ENCODE peak calls at places on chromosomes 12 and 14, in five cellular contexts. One of them, this sample, is unnamed.

GRCh38 chr12:10372534-10372931 is 17.3 kb downstream of the KLRK1 start:
- DNase-seq in neuronal stem cell: no peak
- DNase-seq in mesendoderm: no peak
- DNase-seq in mesenchymal stem cell: no peak
- DNase-seq in IMR-90: no peak
- DNase-seq in this sample: no peak

GRCh38 chr14:64730061-64730440 is 25.8 kb downstream of the PLEKHG3 start:
- DNase-seq in neuronal stem cell: no peak
- DNase-seq in mesendoderm: no peak
- DNase-seq in mesenchymal stem cell: no peak
- DNase-seq in IMR-90: no peak
- DNase-seq in this sample: no peak

GRCh38 chr14:84961637-84962036 is 568.3 kb upstream of the FLRT2 start:
- DNase-seq in neuronal stem cell: peak
- DNase-seq in mesendoderm: no peak
- DNase-seq in mesenchymal stem cell: peak
- DNase-seq in IMR-90: no peak
- DNase-seq in this sample: no peak

GRCh38 chr12:132362966-132363660 is 33.7 kb upstream of the GALNT9 start:
- DNase-seq in neuronal stem cell: no peak
- DNase-seq in mesendoderm: no peak
- DNase-seq in mesenchymal stem cell: no peak
- DNase-seq in IMR-90: no peak
- DNase-seq in this sample: no peak

GRCh38 chr12:104454997-104455396 is 1.8 kb upstream of the CHST11 start:
- DNase-seq in neuronal stem cell: no peak
- DNase-seq in mesendoderm: no peak
- DNase-seq in mesenchymal stem cell: peak
- DNase-seq in IMR-90: peak
- DNase-seq in this sample: peak

GRCh38 chr14:50397461-50398196 is 948 bp upstream of the CDKL1 start:
- DNase-seq in neuronal stem cell: no peak
- DNase-seq in mesendoderm: no peak
- DNase-seq in mesenchymal stem cell: no peak
- DNase-seq in IMR-90: no peak
- DNase-seq in this sample: peak

GRCh38 chr12:56574210-56574609 is 52.6 kb downstream of the RBMS2 start:
- DNase-seq in neuronal stem cell: no peak
- DNase-seq in mesendoderm: no peak
- DNase-seq in mesenchymal stem cell: no peak
- DNase-seq in IMR-90: peak
- DNase-seq in this sample: no peak

GRCh38 chr12:10982244-10982643 is 4.5 kb downstream of the TAS2R50 start:
- DNase-seq in neuronal stem cell: no peak
- DNase-seq in mesendoderm: no peak
- DNase-seq in mesenchymal stem cell: no peak
- DNase-seq in IMR-90: no peak
- DNase-seq in this sample: no peak

GRCh38 chr12:121634836-121635235 is 8.5 kb downstream of the ORAI1 start:
- DNase-seq in neuronal stem cell: no peak
- DNase-seq in mesendoderm: peak
- DNase-seq in mesenchymal stem cell: no peak
- DNase-seq in IMR-90: no peak
- DNase-seq in this sample: no peak

GRCh38 chr12:81644503-81644902 is 114.6 kb downstream of the PPFIA2 start:
- DNase-seq in neuronal stem cell: peak
- DNase-seq in mesendoderm: peak
- DNase-seq in mesenchymal stem cell: peak
- DNase-seq in IMR-90: peak
- DNase-seq in this sample: no peak

GRCh38 chr12:117002040-117002832 is 91.5 kb downstream of the FBXW8 start:
- DNase-seq in neuronal stem cell: no peak
- DNase-seq in mesendoderm: no peak
- DNase-seq in mesenchymal stem cell: no peak
- DNase-seq in IMR-90: peak
- DNase-seq in this sample: no peak

GRCh38 chr12:79710707-79711483 is 20.1 kb upstream of the PAWR start:
- DNase-seq in neuronal stem cell: no peak
- DNase-seq in mesendoderm: no peak
- DNase-seq in mesenchymal stem cell: no peak
- DNase-seq in IMR-90: no peak
- DNase-seq in this sample: no peak

GRCh38 chr12:11746024-11746771 is 96.7 kb downstream of the ETV6 start:
- DNase-seq in neuronal stem cell: no peak
- DNase-seq in mesendoderm: peak
- DNase-seq in mesenchymal stem cell: peak
- DNase-seq in IMR-90: peak
- DNase-seq in this sample: peak

GRCh38 chr14:66495214-66496098 is 9.3 kb downstream of the CCDC196 start:
- DNase-seq in neuronal stem cell: peak
- DNase-seq in mesendoderm: peak
- DNase-seq in mesenchymal stem cell: peak
- DNase-seq in IMR-90: peak
- DNase-seq in this sample: no peak

GRCh38 chr14:91996951-91997371 is 42.9 kb downstream of the TRIP11 start:
- DNase-seq in neuronal stem cell: peak
- DNase-seq in mesendoderm: peak
- DNase-seq in mesenchymal stem cell: peak
- DNase-seq in IMR-90: peak
- DNase-seq in this sample: no peak

GRCh38 chr12:16984484-16984883 is 378.5 kb upstream of the LMO3 start:
- DNase-seq in neuronal stem cell: no peak
- DNase-seq in mesendoderm: no peak
- DNase-seq in mesenchymal stem cell: no peak
- DNase-seq in IMR-90: no peak
- DNase-seq in this sample: no peak

GRCh38 chr12:49055978-49056754 is 4.4 kb downstream of the KMT2D start:
- DNase-seq in neuronal stem cell: no peak
- DNase-seq in mesendoderm: peak
- DNase-seq in mesenchymal stem cell: peak
- DNase-seq in IMR-90: peak
- DNase-seq in this sample: peak

GRCh38 chr12:27284751-27285150 is 40.7 kb downstream of the STK38L start:
- DNase-seq in neuronal stem cell: no peak
- DNase-seq in mesendoderm: no peak
- DNase-seq in mesenchymal stem cell: peak
- DNase-seq in IMR-90: peak
- DNase-seq in this sample: no peak

GRCh38 chr12:80837342-80837978 is 100.3 kb downstream of the LIN7A start:
- DNase-seq in neuronal stem cell: peak
- DNase-seq in mesendoderm: peak
- DNase-seq in mesenchymal stem cell: peak
- DNase-seq in IMR-90: peak
- DNase-seq in this sample: peak

GRCh38 chr14:100603341-100604125 is 16.3 kb upstream of the BEGAIN start:
- DNase-seq in neuronal stem cell: no peak
- DNase-seq in mesendoderm: no peak
- DNase-seq in mesenchymal stem cell: no peak
- DNase-seq in IMR-90: no peak
- DNase-seq in this sample: no peak

GRCh38 chr12:66203820-66204219 is 14.8 kb downstream of the IRAK3 start:
- DNase-seq in neuronal stem cell: no peak
- DNase-seq in mesendoderm: no peak
- DNase-seq in mesenchymal stem cell: no peak
- DNase-seq in IMR-90: no peak
- DNase-seq in this sample: no peak

GRCh38 chr12:31989987-31990386 is 30.8 kb downstream of the RESF1 start:
- DNase-seq in neuronal stem cell: no peak
- DNase-seq in mesendoderm: no peak
- DNase-seq in mesenchymal stem cell: peak
- DNase-seq in IMR-90: peak
- DNase-seq in this sample: peak

GRCh38 chr12:26150737-26151450 is 26.1 kb upstream of the BHLHE41 start:
- DNase-seq in neuronal stem cell: no peak
- DNase-seq in mesendoderm: no peak
- DNase-seq in mesenchymal stem cell: peak
- DNase-seq in IMR-90: peak
- DNase-seq in this sample: peak

GRCh38 chr12:22415342-22416309 is 81.1 kb upstream of the ST8SIA1 start:
- DNase-seq in neuronal stem cell: no peak
- DNase-seq in mesendoderm: no peak
- DNase-seq in mesenchymal stem cell: no peak
- DNase-seq in IMR-90: no peak
- DNase-seq in this sample: no peak

GRCh38 chr14:54428527-54428926 is 12.6 kb downstream of the CNIH1 start:
- DNase-seq in neuronal stem cell: no peak
- DNase-seq in mesendoderm: no peak
- DNase-seq in mesenchymal stem cell: no peak
- DNase-seq in IMR-90: no peak
- DNase-seq in this sample: no peak

GRCh38 chr12:90945070-90945649 is 9.8 kb downstream of the CCER1 start:
- DNase-seq in neuronal stem cell: no peak
- DNase-seq in mesendoderm: no peak
- DNase-seq in mesenchymal stem cell: peak
- DNase-seq in IMR-90: peak
- DNase-seq in this sample: no peak

GRCh38 chr12:131694116-131694838 is 16.6 kb upstream of the SFSWAP start:
- DNase-seq in neuronal stem cell: no peak
- DNase-seq in mesendoderm: no peak
- DNase-seq in mesenchymal stem cell: no peak
- DNase-seq in IMR-90: no peak
- DNase-seq in this sample: no peak

GRCh38 chr14:56810850-56811595 is 744 bp upstream of the OTX2 start:
- DNase-seq in neuronal stem cell: no peak
- DNase-seq in mesendoderm: peak
- DNase-seq in mesenchymal stem cell: no peak
- DNase-seq in IMR-90: no peak
- DNase-seq in this sample: no peak
- H3K27ac ChIP-seq in neuronal stem cell: no peak
- H3K27ac ChIP-seq in mesendoderm: no peak
- H3K27ac ChIP-seq in mesenchymal stem cell: no peak
- H3K27ac ChIP-seq in IMR-90: no peak
- H3K27ac ChIP-seq in this sample: no peak

GRCh38 chr12:108828774-108829173 is 28.6 kb downstream of the SSH1 start:
- DNase-seq in neuronal stem cell: no peak
- DNase-seq in mesendoderm: no peak
- DNase-seq in mesenchymal stem cell: peak
- DNase-seq in IMR-90: peak
- DNase-seq in this sample: peak
- H2AK5ac ChIP-seq in neuronal stem cell: no peak
- H2AK5ac ChIP-seq in mesendoderm: no peak
- H2AK5ac ChIP-seq in mesenchymal stem cell: peak
- H2AK5ac ChIP-seq in IMR-90: peak
- H2AK5ac ChIP-seq in this sample: peak

DNA sequence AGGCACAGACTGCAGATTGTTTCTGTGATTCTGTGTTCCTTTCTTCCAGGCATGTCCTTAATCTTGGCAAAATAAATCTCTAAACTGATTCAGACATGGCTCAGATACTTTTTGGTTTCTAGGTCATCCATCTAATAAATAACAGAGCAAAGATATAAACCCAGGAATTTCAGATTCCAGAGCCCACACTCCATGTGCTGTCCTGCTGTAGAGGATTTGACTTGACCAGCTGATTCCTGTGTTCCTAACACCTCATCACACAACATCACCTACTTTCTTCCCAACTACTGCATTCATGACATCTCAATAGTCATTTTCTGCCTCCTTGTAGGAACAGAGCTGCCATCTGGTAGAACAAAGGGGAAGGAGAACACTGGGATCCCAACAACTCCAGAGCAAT is 91.8 kb upstream of the OVCH1 start:
- DNase-seq in neuronal stem cell: no peak
- DNase-seq in mesendoderm: no peak
- DNase-seq in mesenchymal stem cell: no peak
- DNase-seq in IMR-90: peak
- DNase-seq in this sample: no peak
- H3K23ac ChIP-seq in neuronal stem cell: no peak
- H3K23ac ChIP-seq in mesendoderm: no peak
- H3K23ac ChIP-seq in mesenchymal stem cell: no peak
- H3K23ac ChIP-seq in IMR-90: peak
- H3K23ac ChIP-seq in this sample: no peak

GRCh38 chr14:105088812-105089745 is 23.8 kb upstream of the GPR132 start:
- DNase-seq in neuronal stem cell: no peak
- DNase-seq in mesendoderm: no peak
- DNase-seq in mesenchymal stem cell: peak
- DNase-seq in IMR-90: peak
- DNase-seq in this sample: no peak

GRCh38 chr14:105085766-105086165 is 20.5 kb upstream of the GPR132 start:
- DNase-seq in neuronal stem cell: no peak
- DNase-seq in mesendoderm: no peak
- DNase-seq in mesenchymal stem cell: no peak
- DNase-seq in IMR-90: no peak
- DNase-seq in this sample: peak

GRCh38 chr14:105086833-105087307 is 21.6 kb upstream of the GPR132 start:
- DNase-seq in neuronal stem cell: peak
- DNase-seq in mesendoderm: peak
- DNase-seq in mesenchymal stem cell: peak
- DNase-seq in IMR-90: peak
- DNase-seq in this sample: peak

GRCh38 chr14:105087963-105088811 is 23.0 kb upstream of the GPR132 start:
- DNase-seq in neuronal stem cell: peak
- DNase-seq in mesendoderm: peak
- DNase-seq in mesenchymal stem cell: peak
- DNase-seq in IMR-90: peak
- DNase-seq in this sample: peak

DNA sequence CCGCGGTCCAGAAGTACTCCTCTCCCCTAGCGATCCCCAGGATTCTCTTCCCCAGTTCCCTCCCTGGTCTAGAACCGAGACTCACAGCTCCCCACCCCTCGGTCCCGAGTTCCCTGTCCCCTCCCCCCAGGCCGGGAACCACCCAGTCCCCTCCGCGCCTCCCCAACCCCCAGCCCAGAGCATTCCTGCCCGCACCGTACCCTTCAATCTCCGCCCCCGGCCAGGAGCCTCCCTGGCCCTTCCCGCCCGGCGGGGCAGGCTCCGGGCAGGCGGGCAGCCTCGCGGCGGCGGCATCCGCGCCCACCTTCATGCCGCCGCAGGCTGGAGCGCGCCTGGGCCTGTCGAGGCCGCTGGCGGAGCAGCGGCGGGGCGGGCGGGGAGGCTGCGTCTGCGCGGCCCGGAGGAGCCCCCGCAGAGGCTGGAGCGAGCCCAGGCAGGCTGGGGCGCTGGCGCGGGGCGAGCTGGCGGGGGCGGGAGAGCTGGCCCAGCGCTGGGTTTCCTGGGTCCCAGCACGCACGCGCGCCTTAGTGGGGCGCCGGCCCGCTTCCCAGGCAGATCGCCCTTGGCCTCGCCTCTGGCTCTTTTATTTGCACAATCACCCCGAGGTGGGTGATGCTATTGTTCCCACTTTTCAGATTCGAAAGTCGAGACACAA is 22.2 kb upstream of the GPR132 start:
- DNase-seq in neuronal stem cell: no peak
- DNase-seq in mesendoderm: peak
- DNase-seq in mesenchymal stem cell: peak
- DNase-seq in IMR-90: peak
- DNase-seq in this sample: peak
- H3K27ac ChIP-seq in neuronal stem cell: no peak
- H3K27ac ChIP-seq in mesendoderm: no peak
- H3K27ac ChIP-seq in mesenchymal stem cell: no peak
- H3K27ac ChIP-seq in IMR-90: peak
- H3K27ac ChIP-seq in this sample: peak

DNA sequence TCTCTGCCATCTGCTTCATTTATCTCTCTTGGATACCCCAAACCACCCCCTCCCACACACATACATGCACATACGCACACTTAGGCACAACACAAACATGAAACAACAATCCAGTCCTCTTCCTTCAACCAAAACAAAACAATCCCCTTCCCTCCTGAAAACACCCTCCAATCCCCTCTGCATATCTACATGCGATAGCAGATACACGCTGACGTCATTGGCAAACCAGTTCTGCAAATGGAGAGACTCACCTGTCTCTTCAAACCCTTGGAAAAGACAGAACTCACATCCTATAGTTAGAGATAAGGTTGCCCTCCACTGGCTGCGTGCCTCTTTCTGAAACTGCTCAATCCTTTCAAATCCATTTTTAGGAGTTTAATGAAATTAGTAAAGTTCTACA is 37.2 kb upstream of the RMST start:
- DNase-seq in neuronal stem cell: no peak
- DNase-seq in mesendoderm: peak
- DNase-seq in mesenchymal stem cell: no peak
- DNase-seq in IMR-90: no peak
- DNase-seq in this sample: no peak
- H2AK5ac ChIP-seq in neuronal stem cell: no peak
- H2AK5ac ChIP-seq in mesendoderm: peak
- H2AK5ac ChIP-seq in mesenchymal stem cell: no peak
- H2AK5ac ChIP-seq in IMR-90: no peak
- H2AK5ac ChIP-seq in this sample: no peak

This sample was measured in trophoblast cell.